ENCODE peak calls at places on chromosomes 1 and 21, in four cellular contexts. R is T-cell; H is stimulated activated effector memory CD8-positive, alpha-beta T cell treated with anti-CD3 and anti-CD28 coated beads, Interleukin-12 subunit alpha, Interleukin-12 subunit beta, amount 100 ng/mL, for 72 hours; G is posterior cingulate gyrus. W is an unnamed sample.
A peak's percentile ranks its signal among the peaks of the same experiment; 100 is the strongest.

GRCh38 chr1:112057736-112058135 is 68.3 kb upstream of the KCND3 start:
- DNase-seq in R (no peak), H (no peak), G (no peak), W (no peak)

GRCh38 chr21:17250651-17251294 is 262.1 kb upstream of the CXADR start:
- DNase-seq in R (no peak), H (no peak), G (no peak), W (no peak)

GRCh38 chr1:19073311-19074186 is 117.1 kb upstream of the IFFO2 start:
- DNase-seq in R (no peak), H (no peak), G (peak; percentile 67), W (no peak)

GRCh38 chr1:157496121-157496526 is 56.2 kb downstream of the FCRL5 start:
- DNase-seq in R (peak; percentile 30), H (peak; percentile 64), G (no peak), W (no peak)

GRCh38 chr1:20994176-20994575 is 182.5 kb downstream of the EIF4G3 start:
- DNase-seq in R (no peak), H (no peak), G (no peak), W (no peak)

GRCh38 chr1:154970631-154971340 is at the start of gene SHC1:
- DNase-seq in R (no peak), H (no peak), G (peak; percentile 96), W (no peak)

GRCh38 chr21:34986561-34987533 is 62.3 kb downstream of the RUNX1 start:
- DNase-seq in R (peak; percentile 52), H (peak; percentile 89), G (no peak), W (no peak)

GRCh38 chr1:22018583-22019559 is 17.4 kb downstream of the CELA3A start:
- DNase-seq in R (peak; percentile 64), H (peak; percentile 73), G (no peak), W (peak; percentile 58)

GRCh38 chr1:156128749-156129682 is 14.5 kb downstream of the LMNA start:
- DNase-seq in R (no peak), H (no peak), G (no peak), W (no peak)

GRCh38 chr1:17742590-17742989 is 12.5 kb upstream of the ACTL8 start:
- DNase-seq in R (no peak), H (no peak), G (no peak), W (no peak)

GRCh38 chr1:163439506-163439905 is 117.8 kb downstream of the NUF2 start:
- DNase-seq in R (no peak), H (no peak), G (peak; percentile 10), W (no peak)

GRCh38 chr1:8908388-8909151 is 30.1 kb upstream of the ENO1 start:
- DNase-seq in R (no peak), H (no peak), G (no peak), W (no peak)

GRCh38 chr1:207056673-207057072 is 3.6 kb downstream of the PFKFB2 start:
- DNase-seq in R (no peak), H (no peak), G (no peak), W (no peak)

GRCh38 chr1:91889717-91890459 is 3.9 kb upstream of the TGFBR3 start:
- DNase-seq in R (no peak), H (no peak), G (no peak), W (no peak)

W was measured in epithelial cell of proximal tubule.